ENCODE peak calls at places on chromosomes 2 and 18, in nine cellular contexts. V is psoas muscle; R is LHCN-M2; X is NCI-H774; T is skeletal muscle cell; G is activated CD4-positive, alpha-beta T cell treated with anti-CD3 and anti-CD28 coated beads, Interleukin-2, amount 10 ng/mL, durations not matched to agents 7 days and 5 days; B is NCI-H345; C is mucosa of descending colon; L is fibroblast of gingiva. Q is an unnamed sample.
A peak's percentile ranks its signal among the peaks of the same experiment; 100 is the strongest.

GRCh38 chr18:42561521-42561920 is 554.0 kb downstream of the RIT2 start:
- DNase-seq in V (no peak), L (no peak), B (no peak), X (no peak), R (no peak), G (no peak), C (no peak), T (no peak), Q (no peak)

GRCh38 chr2:71422786-71423185 is 30.6 kb upstream of the DYSF start:
- DNase-seq in X (no peak), L (no peak), B (no peak), R (no peak), V (no peak), T (no peak), G (no peak), C (no peak), Q (no peak)

GRCh38 chr2:85822766-85823165 is 66.0 kb downstream of the ST3GAL5 start:
- DNase-seq in B (no peak), G (no peak), X (no peak), L (no peak), R (no peak), V (no peak), T (no peak), C (no peak), Q (no peak)

GRCh38 chr2:134411279-134411827 is 157.5 kb downstream of the MGAT5 start:
- DNase-seq in R (no peak), C (no peak), L (no peak), V (no peak), T (no peak), X (no peak), G (no peak), B (no peak), Q (peak; percentile 94)

GRCh38 chr2:179021258-179021657 is 28.7 kb downstream of the CCDC141 start:
- DNase-seq in C (no peak), X (no peak), L (no peak), R (no peak), V (no peak), B (no peak), G (no peak), T (no peak), Q (peak; percentile 42)

GRCh38 chr18:11529081-11529480 is 80.3 kb upstream of the SLC35G4 start:
- DNase-seq in X (no peak), R (peak; percentile 19), G (no peak), L (no peak), V (no peak), B (no peak), C (no peak), T (peak; percentile 7), Q (no peak)

GRCh38 chr2:88615822-88616221 is 11.4 kb downstream of the EIF2AK3 start:
- DNase-seq in G (no peak), B (no peak), V (no peak), R (no peak), X (no peak), L (no peak), T (no peak), C (no peak), Q (no peak)

GRCh38 chr2:177464549-177464948 is 72.0 kb downstream of the AGPS start:
- DNase-seq in G (no peak), B (no peak), T (peak; percentile 34), L (no peak), V (no peak), C (no peak), R (peak; percentile 43), X (no peak), Q (no peak)

GRCh38 chr2:47805850-47806249 is 22.9 kb downstream of the MSH6 start:
- DNase-seq in T (no peak), L (no peak), G (no peak), B (no peak), R (no peak), C (no peak), X (no peak), V (no peak), Q (no peak)

GRCh38 chr2:145288650-145289496 is 769.0 kb upstream of the ZEB2 start:
- DNase-seq in R (no peak), X (no peak), V (no peak), L (no peak), C (no peak), B (no peak), G (no peak), T (no peak), Q (no peak)

GRCh38 chr18:76209597-76209996 is 285.4 kb downstream of the ZNF516 start:
- DNase-seq in C (no peak), T (peak; percentile 21), B (no peak), G (no peak), X (no peak), R (peak; percentile 12), V (no peak), L (no peak), Q (no peak)

Q was measured in OCI-LY7.